ENCODE peak calls at places on chromosomes 2 and 18, in nine cellular contexts. Y, G, C, I, K, E, Z, S and P are unnamed samples.

GRCh38 chr18:79806976-79807841 is 9.5 kb downstream of the KCNG2 start:
- DNase-seq in S (no peak), Y (no peak), I (no peak), E (no peak), C (no peak), Z (no peak), G (no peak), K (no peak), P (no peak)

GRCh38 chr2:240604291-240604938 is 17.9 kb downstream of the CAPN10 start:
- DNase-seq in I (no peak), G (peak; percentile 57), E (peak; percentile 92), K (peak; percentile 83), Y (peak; percentile 79), C (no peak), Z (no peak), S (no peak), P (peak; percentile 84)

GRCh38 chr2:215942194-215942593 is 71.2 kb downstream of the MREG start:
- DNase-seq in E (no peak), C (no peak), I (no peak), Y (no peak), G (no peak), Z (no peak), K (no peak), S (no peak), P (no peak)

GRCh38 chr18:44502790-44503189 is 177.9 kb upstream of the SETBP1 start:
- DNase-seq in I (no peak), S (no peak), K (no peak), C (no peak), Y (no peak), G (no peak), E (no peak), Z (no peak), P (no peak)

GRCh38 chr2:229261076-229261475 is 10.0 kb downstream of the PID1 start:
- DNase-seq in I (no peak), K (no peak), Y (no peak), C (no peak), S (no peak), E (no peak), G (no peak), Z (no peak), P (no peak)

GRCh38 chr2:3114406-3115185 is 263.0 kb downstream of the EIPR1 start:
- DNase-seq in Y (no peak), I (no peak), C (no peak), Z (no peak), G (no peak), S (no peak), E (no peak), K (no peak), P (peak; percentile 7)

GRCh38 chr18:57909620-57910019 is 106.5 kb upstream of the ATP8B1 start:
- DNase-seq in S (no peak), E (no peak), I (no peak), G (no peak), Y (no peak), C (no peak), Z (peak; percentile 82), K (peak; percentile 88), P (no peak)

GRCh38 chr2:29443627-29444026 is 328.4 kb downstream of the CLIP4 start:
- DNase-seq in C (no peak), Z (peak; percentile 62), S (peak; percentile 30), K (no peak), I (no peak), G (no peak), Y (no peak), E (no peak), P (no peak)

GRCh38 chr18:78758496-78758895 is 221.1 kb upstream of the SALL3 start:
- DNase-seq in E (no peak), Z (no peak), I (no peak), G (no peak), K (no peak), Y (no peak), S (no peak), C (no peak), P (peak; percentile 6)

GRCh38 chr2:228180126-228181097 is 1.1 kb downstream of the SPHKAP start:
- DNase-seq in I (no peak), G (no peak), Y (no peak), K (no peak), S (no peak), Z (no peak), C (no peak), E (no peak), P (no peak)

GRCh38 chr2:111201214-111201613 is 80.5 kb downstream of the BCL2L11 start:
- DNase-seq in I (no peak), E (no peak), K (no peak), Y (no peak), Z (no peak), C (peak; percentile 35), G (no peak), S (no peak), P (no peak)

GRCh38 chr18:11393486-11393885 is 215.9 kb upstream of the SLC35G4 start:
- DNase-seq in I (no peak), G (no peak), Z (no peak), K (no peak), E (no peak), S (no peak), C (no peak), Y (no peak), P (no peak)

GRCh38 chr2:226763320-226763719 is 36.3 kb downstream of the IRS1 start:
- DNase-seq in I (no peak), Z (peak; percentile 65), E (no peak), C (no peak), S (no peak), Y (no peak), G (no peak), K (no peak), P (no peak)

GRCh38 chr2:67379048-67379447 is 18.1 kb upstream of the ETAA1 start:
- DNase-seq in K (no peak), G (no peak), Y (no peak), E (no peak), S (no peak), C (no peak), I (no peak), Z (no peak), P (no peak)

GRCh38 chr2:219419331-219420197 is 1.4 kb downstream of the DES start:
- DNase-seq in E (no peak), S (no peak), K (no peak), Y (peak; percentile 36), I (no peak), C (no peak), Z (no peak), G (no peak), P (no peak)

GRCh38 chr2:238114851-238115660 is 14.9 kb downstream of the ESPNL start:
- DNase-seq in C (no peak), G (no peak), K (no peak), Y (no peak), E (no peak), I (no peak), S (no peak), Z (no peak), P (no peak)

GRCh38 chr2:101125374-101125773 is 25.8 kb downstream of the TBC1D8 start:
- DNase-seq in S (no peak), E (no peak), G (peak; percentile 42), C (no peak), Z (peak; percentile 59), Y (peak; percentile 63), I (no peak), K (no peak), P (no peak)

GRCh38 chr2:232488721-232489300 is 1.2 kb upstream of the ECEL1 start:
- DNase-seq in I (no peak), K (no peak), S (no peak), C (no peak), G (no peak), Y (no peak), E (no peak), Z (no peak), P (no peak)

GRCh38 chr2:43174368-43175186 is 51.8 kb downstream of the ZFP36L2 start:
- DNase-seq in E (peak; percentile 77), Y (no peak), G (no peak), Z (no peak), C (peak; percentile 66), K (no peak), I (peak; percentile 81), S (no peak), P (peak; percentile 42)

GRCh38 chr18:45834303-45834702 is 8.8 kb downstream of the SIGLEC15 start:
- DNase-seq in S (no peak), K (peak; percentile 40), G (no peak), C (no peak), Z (no peak), E (no peak), Y (no peak), I (no peak), P (no peak)

GRCh38 chr2:233061591-233062446 is 1.7 kb downstream of the INPP5D start:
- DNase-seq in K (no peak), Z (no peak), E (peak; percentile 24), G (no peak), I (no peak), Y (peak; percentile 46), S (no peak), C (peak; percentile 48), P (no peak)

GRCh38 chr18:76519156-76519549 is 24.1 kb upstream of the ZNF516 start:
- DNase-seq in Z (no peak), I (no peak), Y (no peak), C (no peak), S (no peak), G (no peak), E (no peak), K (no peak), P (no peak)

GRCh38 chr2:925309-925708 is 25.3 kb upstream of the SNTG2 start:
- DNase-seq in K (no peak), Y (no peak), C (no peak), I (no peak), G (no peak), Z (no peak), S (no peak), E (no peak), P (no peak)

GRCh38 chr2:178070824-178071223 is 1.8 kb downstream of the PDE11A start:
- DNase-seq in G (no peak), K (no peak), E (no peak), Z (no peak), S (no peak), Y (peak; percentile 3), I (no peak), C (no peak), P (no peak)

GRCh38 chr2:79393806-79394484 is 118.9 kb upstream of the CTNNA2 start:
- DNase-seq in Z (no peak), E (no peak), I (no peak), S (no peak), Y (no peak), C (no peak), K (peak; percentile 2), G (no peak), P (no peak)

GRCh38 chr18:35466815-35467623 is 30.7 kb downstream of the INO80C start:
- DNase-seq in Y (no peak), Z (no peak), K (no peak), E (no peak), G (no peak), I (no peak), S (no peak), C (no peak), P (no peak)

GRCh38 chr2:241901500-241902351 is 32.2 kb downstream of the RTP5 start:
- DNase-seq in E (no peak), Y (no peak), Z (peak; percentile 70), C (no peak), S (no peak), G (no peak), K (no peak), I (no peak), P (no peak)

GRCh38 chr2:242060212-242060835 is 190.8 kb downstream of the RTP5 start:
- DNase-seq in Y (no peak), S (no peak), G (no peak), Z (peak; percentile 45), E (no peak), I (no peak), C (no peak), K (peak; percentile 19), P (no peak)

GRCh38 chr2:43041661-43042360 is 184.6 kb downstream of the ZFP36L2 start:
- DNase-seq in G (no peak), K (no peak), Y (peak; percentile 94), Z (peak; percentile 88), I (no peak), E (no peak), C (no peak), S (peak; percentile 89), P (no peak)

GRCh38 chr2:26691881-26692813 is at the start of gene KCNK3:
- DNase-seq in Z (no peak), C (no peak), Y (no peak), E (no peak), S (no peak), G (no peak), K (peak; percentile 19), I (peak; percentile 40), P (peak; percentile 28)

GRCh38 chr2:81481994-81482368 is 1177.4 kb upstream of the LRRTM1 start:
- DNase-seq in Z (no peak), E (no peak), I (no peak), Y (no peak), S (no peak), G (no peak), C (no peak), K (no peak), P (no peak)